ENCODE peak calls at places on chromosomes 16 and 17, in ten cellular contexts. One of them, this sample, is unnamed. For H3K36me3, the result is how much of the 10 kb centered on the place peaks cover.

GRCh38 chr17:3916013-3916696 is at the start of gene P2RX1:
- DNase-seq in sigmoid colon: no peak
- DNase-seq in stomach: peak
- DNase-seq in SK-N-SH: no peak
- DNase-seq in GM23338: no peak
- DNase-seq in HCT116: no peak
- DNase-seq in H1: no peak
- DNase-seq in vagina: no peak
- DNase-seq in transverse colon: peak
- DNase-seq in prostate gland: no peak
- DNase-seq in this sample: no peak

GRCh38 chr17:73595068-73595865 is 49.0 kb downstream of the SDK2 start:
- DNase-seq in sigmoid colon: no peak
- DNase-seq in stomach: peak
- DNase-seq in SK-N-SH: peak
- DNase-seq in GM23338: peak
- DNase-seq in HCT116: no peak
- DNase-seq in H1: peak
- DNase-seq in vagina: no peak
- DNase-seq in transverse colon: peak
- DNase-seq in prostate gland: peak
- DNase-seq in this sample: no peak

GRCh38 chr16:4486126-4486893 is 10.1 kb downstream of the HMOX2 start:
- DNase-seq in sigmoid colon: no peak
- DNase-seq in stomach: peak
- DNase-seq in SK-N-SH: no peak
- DNase-seq in GM23338: no peak
- DNase-seq in HCT116: no peak
- DNase-seq in H1: no peak
- DNase-seq in vagina: no peak
- DNase-seq in transverse colon: no peak
- DNase-seq in prostate gland: peak
- DNase-seq in this sample: no peak

GRCh38 chr17:66964930-66965800 is 658 bp downstream of the CACNG4 start:
- DNase-seq in sigmoid colon: no peak
- DNase-seq in stomach: no peak
- DNase-seq in SK-N-SH: peak
- DNase-seq in GM23338: peak
- DNase-seq in HCT116: no peak
- DNase-seq in H1: peak
- DNase-seq in vagina: no peak
- DNase-seq in transverse colon: no peak
- DNase-seq in prostate gland: peak
- DNase-seq in this sample: no peak

GRCh38 chr17:45307290-45308015 is 9.4 kb downstream of the MAP3K14 start:
- DNase-seq in sigmoid colon: no peak
- DNase-seq in stomach: no peak
- DNase-seq in SK-N-SH: no peak
- DNase-seq in GM23338: no peak
- DNase-seq in HCT116: no peak
- DNase-seq in H1: no peak
- DNase-seq in vagina: no peak
- DNase-seq in transverse colon: no peak
- DNase-seq in prostate gland: peak
- DNase-seq in this sample: no peak

GRCh38 chr17:16573466-16573865 is 4.5 kb upstream of the ZNF287 start:
- DNase-seq in sigmoid colon: no peak
- DNase-seq in stomach: no peak
- DNase-seq in SK-N-SH: no peak
- DNase-seq in GM23338: no peak
- DNase-seq in HCT116: no peak
- DNase-seq in H1: no peak
- DNase-seq in vagina: no peak
- DNase-seq in transverse colon: no peak
- DNase-seq in prostate gland: no peak
- DNase-seq in this sample: no peak

GRCh38 chr16:51113254-51114125 is 37.6 kb downstream of the SALL1 start:
- DNase-seq in sigmoid colon: no peak
- DNase-seq in stomach: no peak
- DNase-seq in SK-N-SH: no peak
- DNase-seq in GM23338: peak
- DNase-seq in HCT116: no peak
- DNase-seq in H1: no peak
- DNase-seq in vagina: no peak
- DNase-seq in transverse colon: no peak
- DNase-seq in prostate gland: no peak
- DNase-seq in this sample: no peak

GRCh38 chr17:4950075-4950756 is 703 bp upstream of the ENO3 start:
- DNase-seq in sigmoid colon: peak
- DNase-seq in stomach: peak
- DNase-seq in SK-N-SH: peak
- DNase-seq in GM23338: peak
- DNase-seq in HCT116: no peak
- DNase-seq in H1: peak
- DNase-seq in vagina: no peak
- DNase-seq in transverse colon: peak
- DNase-seq in prostate gland: no peak
- DNase-seq in this sample: no peak

GRCh38 chr16:64240586-64240985 is 881.3 kb downstream of the CDH11 start:
- DNase-seq in sigmoid colon: no peak
- DNase-seq in stomach: no peak
- DNase-seq in SK-N-SH: no peak
- DNase-seq in GM23338: no peak
- DNase-seq in HCT116: no peak
- DNase-seq in H1: no peak
- DNase-seq in vagina: no peak
- DNase-seq in transverse colon: no peak
- DNase-seq in prostate gland: no peak
- DNase-seq in this sample: no peak

GRCh38 chr16:4090476-4090875 is 25.8 kb downstream of the ADCY9 start:
- DNase-seq in sigmoid colon: no peak
- DNase-seq in stomach: no peak
- DNase-seq in SK-N-SH: no peak
- DNase-seq in GM23338: no peak
- DNase-seq in HCT116: no peak
- DNase-seq in H1: no peak
- DNase-seq in vagina: no peak
- DNase-seq in transverse colon: peak
- DNase-seq in prostate gland: peak
- DNase-seq in this sample: no peak

DNA sequence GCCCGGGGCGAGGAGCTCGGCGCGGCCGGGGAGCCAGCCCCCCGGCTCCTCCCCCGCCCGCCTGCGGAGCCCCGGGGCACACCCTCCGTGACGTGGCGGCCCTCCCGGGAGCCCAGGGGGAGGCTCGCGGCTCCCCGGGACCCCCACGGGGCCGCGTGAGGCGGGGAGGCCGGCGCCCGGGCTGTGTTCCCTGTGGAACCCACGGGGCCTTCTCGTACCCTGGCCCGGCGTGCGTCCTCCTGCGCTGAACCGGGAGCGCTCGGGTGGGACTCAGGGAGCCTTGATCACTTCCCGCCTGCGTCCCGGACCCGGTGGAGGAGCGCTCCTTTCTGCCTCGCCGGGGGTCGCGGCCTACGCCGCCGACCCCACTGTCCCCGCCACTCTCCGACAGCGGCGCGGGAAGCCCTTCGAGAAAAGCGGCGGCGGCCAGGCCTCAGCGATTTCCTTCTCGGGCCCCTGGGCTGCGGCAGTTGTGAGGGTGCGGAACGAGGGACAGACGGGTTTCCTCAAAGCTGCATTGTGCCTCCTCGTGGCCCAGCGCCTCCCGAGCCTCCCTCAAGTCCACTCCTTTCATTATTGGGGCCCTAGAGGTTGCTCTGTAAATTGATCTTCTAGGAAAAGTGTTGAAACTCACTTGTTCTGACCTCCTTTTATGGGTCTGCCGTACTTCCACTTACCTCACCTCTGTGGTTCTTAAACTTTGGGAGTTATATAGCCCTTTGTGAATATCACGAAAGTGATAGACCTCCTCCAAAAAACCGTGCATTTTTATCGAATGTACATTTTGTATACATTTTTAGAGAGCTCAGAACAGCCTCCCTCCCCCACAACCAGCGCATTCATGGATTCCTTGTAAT is 597 bp downstream of the LIG3 start:
- DNase-seq in sigmoid colon: peak
- DNase-seq in stomach: peak
- DNase-seq in SK-N-SH: peak
- DNase-seq in GM23338: peak
- DNase-seq in HCT116: peak
- DNase-seq in H1: peak
- DNase-seq in vagina: no peak
- DNase-seq in transverse colon: peak
- DNase-seq in prostate gland: peak
- DNase-seq in this sample: no peak
- H3K27ac ChIP-seq in sigmoid colon: peak
- H3K27ac ChIP-seq in stomach: peak
- H3K27ac ChIP-seq in SK-N-SH: peak
- H3K27ac ChIP-seq in GM23338: peak
- H3K27ac ChIP-seq in HCT116: peak
- H3K27ac ChIP-seq in H1: peak
- H3K27ac ChIP-seq in vagina: peak
- H3K27ac ChIP-seq in transverse colon: peak
- H3K27ac ChIP-seq in prostate gland: peak
- H3K27ac ChIP-seq in this sample: peak

GRCh38 chr17:28737770-28738679 is 5.8 kb upstream of the TRAF4 start:
- DNase-seq in sigmoid colon: no peak
- DNase-seq in stomach: no peak
- DNase-seq in SK-N-SH: no peak
- DNase-seq in GM23338: no peak
- DNase-seq in HCT116: no peak
- DNase-seq in H1: no peak
- DNase-seq in vagina: no peak
- DNase-seq in transverse colon: peak
- DNase-seq in prostate gland: no peak
- DNase-seq in this sample: no peak

GRCh38 chr17:28741358-28742349 is 2.2 kb upstream of the TRAF4 start:
- DNase-seq in sigmoid colon: no peak
- DNase-seq in stomach: no peak
- DNase-seq in SK-N-SH: no peak
- DNase-seq in GM23338: no peak
- DNase-seq in HCT116: no peak
- DNase-seq in H1: no peak
- DNase-seq in vagina: no peak
- DNase-seq in transverse colon: peak
- DNase-seq in prostate gland: no peak
- DNase-seq in this sample: no peak

GRCh38 chr17:28740406-28741357 is 3.1 kb upstream of the TRAF4 start:
- DNase-seq in sigmoid colon: no peak
- DNase-seq in stomach: no peak
- DNase-seq in SK-N-SH: no peak
- DNase-seq in GM23338: no peak
- DNase-seq in HCT116: no peak
- DNase-seq in H1: no peak
- DNase-seq in vagina: no peak
- DNase-seq in transverse colon: no peak
- DNase-seq in prostate gland: no peak
- DNase-seq in this sample: no peak

GRCh38 chr17:28737316-28737715 is 6.5 kb upstream of the TRAF4 start:
- DNase-seq in sigmoid colon: no peak
- DNase-seq in stomach: no peak
- DNase-seq in SK-N-SH: no peak
- DNase-seq in GM23338: no peak
- DNase-seq in HCT116: no peak
- DNase-seq in H1: no peak
- DNase-seq in vagina: no peak
- DNase-seq in transverse colon: no peak
- DNase-seq in prostate gland: no peak
- DNase-seq in this sample: no peak

DNA sequence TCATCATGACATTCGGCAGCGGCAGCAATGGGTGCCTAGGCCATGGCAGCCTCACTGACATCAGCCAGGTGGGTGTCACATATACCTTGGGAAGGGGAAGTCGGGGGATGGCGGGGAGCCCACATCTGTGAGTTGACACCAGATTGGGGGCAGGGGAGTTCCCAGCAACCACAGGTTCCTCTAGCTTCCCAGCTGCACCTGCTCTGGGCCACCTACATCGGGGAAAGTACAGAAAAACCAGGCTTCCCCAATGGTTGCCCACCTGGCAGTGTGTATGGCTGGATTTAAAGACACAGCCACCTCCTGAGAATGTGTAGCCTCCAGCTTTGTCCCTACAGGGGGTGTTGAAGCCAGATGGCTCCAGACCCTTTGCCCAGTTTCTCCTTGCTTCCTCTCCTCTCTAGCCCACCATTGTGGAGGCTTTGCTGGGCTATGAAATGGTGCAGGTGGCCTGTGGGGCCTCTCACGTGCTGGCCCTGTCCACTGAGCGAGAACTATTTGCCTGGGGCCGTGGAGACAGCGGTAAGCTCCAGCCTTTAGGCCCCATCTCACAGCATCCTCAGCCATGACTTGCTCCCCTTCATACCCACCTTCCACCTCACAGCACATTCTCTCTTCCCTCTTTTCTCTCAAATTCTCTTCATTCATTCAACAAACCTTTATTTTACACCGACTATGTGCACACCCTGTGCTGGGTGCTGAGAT is 5.0 kb upstream of the TRAF4 start:
- DNase-seq in sigmoid colon: no peak
- DNase-seq in stomach: no peak
- DNase-seq in SK-N-SH: no peak
- DNase-seq in GM23338: no peak
- DNase-seq in HCT116: no peak
- DNase-seq in H1: no peak
- DNase-seq in vagina: no peak
- DNase-seq in transverse colon: peak
- DNase-seq in prostate gland: no peak
- DNase-seq in this sample: no peak
- TF ChIP-seq POLR2AphosphoS5 in sigmoid colon: no peak
- TF ChIP-seq POLR2AphosphoS5 in stomach: no peak
- TF ChIP-seq POLR2AphosphoS5 in SK-N-SH: no peak
- TF ChIP-seq POLR2AphosphoS5 in GM23338: no peak
- TF ChIP-seq POLR2AphosphoS5 in HCT116: no peak
- TF ChIP-seq POLR2AphosphoS5 in H1: no peak
- TF ChIP-seq POLR2AphosphoS5 in vagina: no peak
- TF ChIP-seq POLR2AphosphoS5 in transverse colon: no peak
- TF ChIP-seq POLR2AphosphoS5 in prostate gland: no peak
- TF ChIP-seq POLR2AphosphoS5 in this sample: no peak

DNA sequence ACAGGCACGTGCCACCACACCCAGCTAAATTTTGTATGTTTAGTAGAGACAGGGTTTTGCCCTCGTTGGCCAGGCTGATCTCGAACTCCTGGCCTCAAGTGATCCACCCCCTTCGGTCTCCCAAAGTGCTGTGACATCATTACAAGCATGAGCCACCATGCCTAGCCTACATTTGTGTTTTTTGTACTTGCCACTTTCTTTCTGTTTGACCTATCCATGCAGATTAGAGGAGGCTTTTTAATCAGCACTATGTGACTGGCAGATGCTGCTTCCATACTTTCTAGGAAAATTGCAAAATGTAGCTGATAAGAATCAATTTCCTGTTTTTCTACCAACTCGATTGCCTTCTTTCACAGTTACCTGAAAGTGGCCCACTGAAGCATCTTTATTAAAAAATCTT is 57.3 kb downstream of the B9D1 start:
- DNase-seq in sigmoid colon: peak
- DNase-seq in stomach: no peak
- DNase-seq in SK-N-SH: no peak
- DNase-seq in GM23338: no peak
- DNase-seq in HCT116: no peak
- DNase-seq in H1: no peak
- DNase-seq in vagina: no peak
- DNase-seq in transverse colon: no peak
- DNase-seq in prostate gland: no peak
- DNase-seq in this sample: no peak
- H3K36me3 ChIP-seq in sigmoid colon: under half
- H3K36me3 ChIP-seq in stomach: under half
- H3K36me3 ChIP-seq in SK-N-SH: under half
- H3K36me3 ChIP-seq in GM23338: under half
- H3K36me3 ChIP-seq in HCT116: under half
- H3K36me3 ChIP-seq in H1: under half
- H3K36me3 ChIP-seq in vagina: under half
- H3K36me3 ChIP-seq in transverse colon: under half
- H3K36me3 ChIP-seq in prostate gland: under half
- H3K36me3 ChIP-seq in this sample: under half

GRCh38 chr16:84778720-84779119 is 41.1 kb upstream of the CRISPLD2 start:
- DNase-seq in sigmoid colon: peak
- DNase-seq in stomach: no peak
- DNase-seq in SK-N-SH: no peak
- DNase-seq in GM23338: no peak
- DNase-seq in HCT116: no peak
- DNase-seq in H1: no peak
- DNase-seq in vagina: no peak
- DNase-seq in transverse colon: no peak
- DNase-seq in prostate gland: no peak
- DNase-seq in this sample: no peak
- H3K27ac ChIP-seq in sigmoid colon: no peak
- H3K27ac ChIP-seq in stomach: no peak
- H3K27ac ChIP-seq in SK-N-SH: no peak
- H3K27ac ChIP-seq in GM23338: no peak
- H3K27ac ChIP-seq in HCT116: no peak
- H3K27ac ChIP-seq in H1: no peak
- H3K27ac ChIP-seq in vagina: no peak
- H3K27ac ChIP-seq in transverse colon: no peak
- H3K27ac ChIP-seq in prostate gland: peak
- H3K27ac ChIP-seq in this sample: no peak

This sample was measured in SK-N-MC.